ENCODE peak calls at places on chromosomes 13 and 19, in five cellular contexts. O, Y, E, R and I are unnamed samples.

GRCh38 chr13:28564030-28564429 is 69.1 kb upstream of the FLT1 start:
- DNase-seq in O (no peak), E (no peak), R (no peak), Y (no peak), I (no peak)

GRCh38 chr13:103625194-103625593 is 559.0 kb upstream of the SLC10A2 start:
- DNase-seq in Y (no peak), R (no peak), E (no peak), O (no peak), I (no peak)

GRCh38 chr13:111007209-111007608 is 92.3 kb upstream of the ANKRD10 start:
- DNase-seq in Y (no peak), E (no peak), R (no peak), O (no peak), I (no peak)

GRCh38 chr19:47663435-47663910 is 49.7 kb upstream of the EHD2 start:
- DNase-seq in R (no peak), O (no peak), Y (peak), E (no peak), I (no peak)

GRCh38 chr13:58324130-58324529 is 692.6 kb downstream of the PCDH17 start:
- DNase-seq in R (no peak), Y (no peak), E (no peak), O (no peak), I (no peak)

GRCh38 chr13:76754414-76754813 is 131.8 kb downstream of the KCTD12 start:
- DNase-seq in O (no peak), R (no peak), Y (no peak), E (no peak), I (no peak)

GRCh38 chr13:45167611-45168554 is 33.0 kb downstream of the KCTD4 start:
- DNase-seq in O (no peak), Y (no peak), E (no peak), R (no peak), I (peak)

GRCh38 chr13:94312511-94313191 is 166.8 kb downstream of the DCT start:
- DNase-seq in Y (no peak), R (no peak), O (no peak), E (no peak), I (no peak)

GRCh38 chr19:45121827-45122345 is 28.9 kb downstream of the PPP1R37 start:
- DNase-seq in Y (no peak), R (no peak), O (no peak), E (no peak), I (no peak)

GRCh38 chr13:85241045-85241444 is 558.2 kb downstream of the SLITRK6 start:
- DNase-seq in O (no peak), R (no peak), Y (no peak), E (no peak), I (no peak)

GRCh38 chr13:95677564-95678386 is 836 bp downstream of the DNAJC3 start:
- DNase-seq in O (no peak), Y (peak), R (no peak), E (no peak), I (peak)

GRCh38 chr19:2811735-2812413 is 7.8 kb upstream of the ZNF554 start:
- DNase-seq in E (no peak), Y (no peak), R (no peak), O (no peak), I (no peak)

GRCh38 chr13:47175172-47175806 is 278.4 kb upstream of the HTR2A start:
- DNase-seq in E (no peak), O (no peak), Y (no peak), R (no peak), I (no peak)

GRCh38 chr19:18951721-18952281 is 10.8 kb upstream of the HOMER3 start:
- DNase-seq in O (no peak), E (no peak), Y (no peak), R (no peak), I (no peak)

GRCh38 chr19:13267131-13267530 is 116.9 kb downstream of the IER2 start:
- DNase-seq in R (no peak), O (no peak), E (no peak), Y (no peak), I (no peak)

GRCh38 chr19:35154535-35155406 is at the start of gene FXYD5:
- DNase-seq in E (no peak), R (peak), O (peak), Y (peak), I (peak)

GRCh38 chr13:102870677-102871415 is 25.0 kb downstream of the ERCC5 start:
- DNase-seq in R (peak), E (peak), Y (peak), O (peak), I (no peak)

GRCh38 chr13:32206097-32206740 is 108.9 kb downstream of the ZAR1L start:
- DNase-seq in R (no peak), Y (no peak), O (no peak), E (no peak), I (no peak)